ENCODE peak calls at places on chromosome 20, in eight cellular contexts. F is cardiac fibroblast, T is right atrium auricular region, K is heart left ventricle, N is RWPE1, L is ascending aorta, E is WERI-Rb-1, C is heart right ventricle. I is an unnamed sample.

GRCh38 chr20:2955257-2955950 is 82.1 kb downstream of the PTPRA start:
- DNase-seq in F (no peak), T (no peak), K (no peak), N (no peak), L (no peak), E (no peak), C (no peak), I (no peak)

GRCh38 chr20:15818651-15819071 is 754.6 kb downstream of the KIF16B start:
- DNase-seq in F (no peak), T (no peak), K (no peak), N (no peak), L (no peak), E (no peak), C (no peak), I (no peak)

GRCh38 chr20:49835031-49835430 is 22.4 kb downstream of the SLC9A8 start:
- DNase-seq in F (no peak), T (no peak), K (no peak), N (peak), L (no peak), E (no peak), C (no peak), I (no peak)

GRCh38 chr20:62059926-62060630 is 5.6 kb downstream of the TAF4 start:
- DNase-seq in F (no peak), T (no peak), K (no peak), N (no peak), L (no peak), E (no peak), C (no peak), I (no peak)

GRCh38 chr20:60172306-60172984 is 214.2 kb downstream of the CDH26 start:
- DNase-seq in F (peak), T (no peak), K (no peak), N (no peak), L (no peak), E (no peak), C (no peak), I (no peak)

GRCh38 chr20:24948939-24949679 is at the start of gene CST7:
- DNase-seq in F (peak), T (no peak), K (no peak), N (no peak), L (peak), E (no peak), C (no peak), I (no peak)

GRCh38 chr20:24492031-24492607 is 22.7 kb downstream of the SYNDIG1 start:
- DNase-seq in F (no peak), T (no peak), K (no peak), N (no peak), L (peak), E (no peak), C (no peak), I (no peak)

GRCh38 chr20:48921883-48922867 is 664 bp downstream of the ARFGEF2 start:
- DNase-seq in F (peak), T (no peak), K (peak), N (peak), L (peak), E (peak), C (peak), I (no peak)

GRCh38 chr20:7723284-7723683 is 217.0 kb downstream of the HAO1 start:
- DNase-seq in F (peak), T (no peak), K (no peak), N (peak), L (no peak), E (no peak), C (no peak), I (no peak)

GRCh38 chr20:20371133-20371532 is 3.2 kb downstream of the INSM1 start:
- DNase-seq in F (no peak), T (no peak), K (no peak), N (no peak), L (no peak), E (no peak), C (no peak), I (no peak)

GRCh38 chr20:48933017-48933766 is 11.7 kb downstream of the ARFGEF2 start:
- DNase-seq in F (no peak), T (no peak), K (no peak), N (no peak), L (no peak), E (peak), C (no peak), I (no peak)

GRCh38 chr20:6045566-6045965 is 8.3 kb downstream of the LRRN4 start:
- DNase-seq in F (peak), T (no peak), K (no peak), N (no peak), L (no peak), E (no peak), C (no peak), I (no peak)

GRCh38 chr20:32681175-32682084 is 7.7 kb upstream of the C20orf203 start:
- DNase-seq in F (no peak), T (no peak), K (no peak), N (peak), L (no peak), E (peak), C (no peak), I (no peak)

GRCh38 chr20:13402171-13402760 is 181.2 kb downstream of the ISM1 start:
- DNase-seq in F (no peak), T (no peak), K (peak), N (no peak), L (no peak), E (no peak), C (no peak), I (no peak)

GRCh38 chr20:42628683-42629082 is 561.0 kb downstream of the PTPRT start:
- DNase-seq in F (no peak), T (no peak), K (no peak), N (no peak), L (no peak), E (no peak), C (no peak), I (no peak)

GRCh38 chr20:237479-237878 is 10.4 kb downstream of the DEFB129 start:
- DNase-seq in F (no peak), T (no peak), K (peak), N (no peak), L (no peak), E (no peak), C (no peak), I (no peak)

GRCh38 chr20:3727333-3728035 is 5.0 kb upstream of the HSPA12B start:
- DNase-seq in F (peak), T (no peak), K (peak), N (no peak), L (no peak), E (no peak), C (no peak), I (no peak)

DNA sequence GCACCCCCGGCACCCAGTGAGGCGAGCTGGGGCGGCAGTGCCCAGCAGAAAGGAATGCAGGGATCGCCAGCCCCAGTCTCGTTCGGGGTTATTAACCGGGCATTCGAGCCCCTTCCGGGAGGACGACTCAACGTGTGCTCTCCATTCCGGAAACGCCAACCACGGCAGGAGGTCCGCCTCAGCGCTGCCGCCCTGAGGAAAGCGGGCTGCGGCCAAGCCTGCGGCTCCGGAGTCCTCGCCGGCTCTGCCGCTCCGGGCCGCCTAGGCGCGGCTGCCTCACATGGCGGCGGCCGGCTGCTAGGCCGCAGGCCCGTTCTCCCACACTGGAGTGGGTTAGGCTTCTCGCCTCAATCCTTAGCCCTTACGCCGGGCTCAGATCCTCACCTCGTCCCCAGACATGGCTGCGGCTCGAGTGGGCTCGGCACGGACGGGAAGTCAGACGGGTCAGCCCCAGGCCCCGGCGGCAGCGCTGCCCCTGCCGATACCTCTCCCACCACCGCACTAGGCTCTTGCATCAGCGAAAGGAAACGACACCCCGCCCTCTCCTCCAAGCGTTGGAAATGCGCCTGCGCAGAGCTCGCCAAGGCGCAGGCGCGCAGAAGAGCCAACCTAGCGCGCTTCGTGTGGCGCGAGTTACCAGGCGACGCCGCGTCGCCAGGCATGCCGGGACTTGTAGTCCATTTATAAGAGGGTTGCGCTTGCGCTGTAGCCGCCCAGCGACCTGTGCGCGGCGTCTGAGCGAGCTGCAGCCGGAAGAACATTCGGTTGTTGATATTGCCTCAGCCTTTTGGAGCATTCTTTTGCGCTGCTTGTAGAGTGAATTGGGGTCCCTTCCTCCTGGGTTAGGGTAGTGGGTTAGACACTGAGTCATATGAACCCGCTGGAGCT is at the start of gene EIF2S2:
- DNase-seq in F (peak), T (peak), K (peak), N (peak), L (peak), E (peak), C (peak), I (peak)
- TF ChIP-seq CTCF in F (no peak), T (no peak), K (no peak), N (no peak), L (no peak), E (no peak), C (no peak), I (no peak)

DNA sequence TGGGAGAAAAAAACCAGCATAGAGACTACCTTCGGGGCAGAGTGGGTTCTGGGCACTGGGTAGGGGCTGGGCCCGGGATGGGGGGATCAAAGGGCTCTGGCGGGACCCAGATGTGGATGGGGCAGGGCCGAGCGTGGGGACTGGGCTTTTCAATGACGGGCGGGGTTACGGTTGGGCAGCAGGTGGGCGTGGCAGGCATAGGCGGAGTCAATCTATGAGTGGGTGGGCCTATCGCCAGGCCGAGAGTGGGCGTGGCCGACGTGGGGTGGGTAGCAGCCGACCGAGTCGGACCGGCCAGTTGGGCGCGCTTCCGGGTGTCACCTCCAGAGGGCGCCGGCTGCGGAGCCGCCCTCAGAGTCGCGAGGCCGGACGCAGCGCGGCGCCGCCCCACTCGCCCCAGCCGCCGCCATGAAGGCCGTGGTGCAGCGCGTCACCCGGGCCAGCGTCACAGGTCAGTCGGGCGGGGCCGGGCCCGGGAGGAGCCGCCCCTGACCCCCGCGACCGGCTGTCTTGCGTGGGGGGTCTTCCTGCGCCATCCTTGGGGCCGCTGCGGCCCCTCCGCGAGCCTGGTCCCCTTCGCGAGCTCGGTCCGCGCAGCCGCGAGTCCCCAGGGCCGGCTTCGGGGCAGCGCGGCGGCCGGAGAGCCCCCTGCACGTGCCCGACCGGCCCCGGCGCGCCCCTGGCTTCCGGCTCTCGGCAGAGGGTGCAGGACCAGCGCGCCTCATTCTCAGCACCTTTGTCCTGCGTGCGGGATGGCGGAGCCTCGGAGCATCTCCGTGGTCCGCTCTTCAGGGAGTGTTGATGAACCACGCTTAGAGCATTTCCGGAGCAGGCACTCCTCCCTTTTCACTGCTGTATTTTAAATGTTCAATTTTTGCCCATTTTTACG is at the start of gene DTD1:
- DNase-seq in F (peak), T (peak), K (peak), N (peak), L (peak), E (peak), C (peak), I (peak)
- TF ChIP-seq CTCF in F (peak), T (peak), K (peak), N (peak), L (peak), E (peak), C (peak), I (peak)

GRCh38 chr20:45487231-45487635 is 17.7 kb downstream of the WFDC2 start:
- DNase-seq in F (no peak), T (no peak), K (no peak), N (no peak), L (no peak), E (no peak), C (no peak), I (no peak)
- TF ChIP-seq CTCF in F (no peak), T (peak), K (peak), N (no peak), L (no peak), E (peak), C (no peak), I (no peak)

GRCh38 chr20:9024996-9025395 is 43.9 kb upstream of the PLCB4 start:
- DNase-seq in F (no peak), T (no peak), K (no peak), N (no peak), L (no peak), E (no peak), C (no peak), I (no peak)
- TF ChIP-seq CTCF in F (no peak), T (no peak), K (no peak), N (no peak), L (no peak), E (no peak), C (no peak), I (no peak)

GRCh38 chr20:17504898-17505663 is 26.1 kb downstream of the BFSP1 start:
- DNase-seq in F (peak), T (peak), K (peak), N (peak), L (no peak), E (no peak), C (peak), I (no peak)
- TF ChIP-seq CTCF in F (peak), T (peak), K (peak), N (peak), L (peak), E (peak), C (peak), I (peak)

GRCh38 chr20:37651932-37652331 is 41.9 kb upstream of the CTNNBL1 start:
- DNase-seq in F (peak), T (no peak), K (peak), N (peak), L (no peak), E (peak), C (peak), I (no peak)
- TF ChIP-seq CTCF in F (peak), T (peak), K (peak), N (peak), L (no peak), E (peak), C (peak), I (peak)

GRCh38 chr20:63128956-63129355 is 87.0 kb downstream of the YTHDF1 start:
- DNase-seq in F (no peak), T (no peak), K (peak), N (no peak), L (peak), E (no peak), C (no peak), I (no peak)

GRCh38 chr20:63129376-63129965 is 86.5 kb downstream of the YTHDF1 start:
- DNase-seq in F (no peak), T (no peak), K (peak), N (no peak), L (peak), E (no peak), C (no peak), I (no peak)

GRCh38 chr20:63130654-63131577 is 85.0 kb downstream of the YTHDF1 start:
- DNase-seq in F (no peak), T (no peak), K (peak), N (no peak), L (peak), E (no peak), C (no peak), I (no peak)

GRCh38 chr20:63128367-63128766 is 87.6 kb downstream of the YTHDF1 start:
- DNase-seq in F (no peak), T (no peak), K (peak), N (no peak), L (peak), E (no peak), C (no peak), I (no peak)

GRCh38 chr20:63129991-63130653 is 85.8 kb downstream of the YTHDF1 start:
- DNase-seq in F (no peak), T (no peak), K (no peak), N (no peak), L (peak), E (no peak), C (no peak), I (no peak)
- TF ChIP-seq CTCF in F (no peak), T (no peak), K (no peak), N (no peak), L (no peak), E (no peak), C (no peak), I (no peak)

DNA sequence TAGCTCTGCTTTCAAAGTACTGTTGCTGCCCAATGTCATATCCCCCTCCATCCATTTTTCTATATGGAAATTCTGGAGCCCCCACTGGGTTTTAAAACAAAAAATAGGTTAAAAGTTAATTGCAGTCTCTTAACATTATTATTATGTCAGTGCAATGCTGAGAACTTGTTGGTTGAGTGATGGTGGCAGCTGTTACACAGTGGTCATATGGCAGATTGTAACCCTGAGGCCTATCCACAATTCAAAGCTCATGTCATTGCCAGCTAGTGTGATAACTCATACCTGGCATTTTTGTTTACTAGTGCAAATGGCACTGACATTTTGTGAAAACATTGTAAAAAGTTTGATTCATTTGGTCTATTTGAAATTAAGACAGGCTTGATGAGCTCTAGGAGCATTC is 305.7 kb upstream of the FLRT3 start:
- DNase-seq in F (no peak), T (no peak), K (no peak), N (no peak), L (no peak), E (no peak), C (no peak), I (no peak)
- TF ChIP-seq CTCF in F (no peak), T (no peak), K (no peak), N (no peak), L (no peak), E (no peak), C (no peak), I (no peak)

GRCh38 chr20:23419995-23420901 is 1.0 kb downstream of the NAPB start:
- DNase-seq in F (peak), T (no peak), K (peak), N (peak), L (peak), E (no peak), C (no peak), I (no peak)

GRCh38 chr20:23417861-23418260 is 3.4 kb downstream of the NAPB start:
- DNase-seq in F (no peak), T (no peak), K (no peak), N (no peak), L (no peak), E (no peak), C (no peak), I (no peak)

GRCh38 chr20:23419657-23419994 is 1.7 kb downstream of the NAPB start:
- DNase-seq in F (no peak), T (no peak), K (no peak), N (no peak), L (no peak), E (no peak), C (no peak), I (no peak)

GRCh38 chr20:23425129-23425528 is 3.8 kb upstream of the NAPB start:
- DNase-seq in F (no peak), T (no peak), K (no peak), N (no peak), L (no peak), E (no peak), C (no peak), I (no peak)

GRCh38 chr20:23420943-23421925 is at the start of gene NAPB:
- DNase-seq in F (peak), T (peak), K (peak), N (peak), L (peak), E (peak), C (peak), I (peak)
- TF ChIP-seq CTCF in F (peak), T (peak), K (peak), N (peak), L (peak), E (peak), C (peak), I (peak)

GRCh38 chr20:45153756-45154155 is 20.9 kb upstream of the PI3 start:
- DNase-seq in F (no peak), T (no peak), K (no peak), N (no peak), L (no peak), E (no peak), C (no peak), I (no peak)

GRCh38 chr20:45153147-45153546 is 21.6 kb upstream of the PI3 start:
- DNase-seq in F (no peak), T (no peak), K (no peak), N (no peak), L (no peak), E (peak), C (no peak), I (no peak)

GRCh38 chr20:45156728-45157127 is 18.0 kb upstream of the PI3 start:
- DNase-seq in F (no peak), T (no peak), K (no peak), N (no peak), L (no peak), E (no peak), C (no peak), I (no peak)

GRCh38 chr20:45157977-45158376 is 16.7 kb upstream of the PI3 start:
- DNase-seq in F (peak), T (no peak), K (no peak), N (peak), L (no peak), E (no peak), C (no peak), I (no peak)

GRCh38 chr20:45154183-45154582 is 20.5 kb upstream of the PI3 start:
- DNase-seq in F (peak), T (no peak), K (no peak), N (no peak), L (no peak), E (no peak), C (no peak), I (no peak)
- TF ChIP-seq CTCF in F (no peak), T (no peak), K (no peak), N (no peak), L (no peak), E (peak), C (no peak), I (no peak)

I was measured in esophagus squamous epithelium.